ENCODE peak calls at places on chromosomes 3 and 15, in nine cellular contexts. U is globus pallidus, V is fibroblast of the aortic adventitia, W is endothelial cell, D is WERI-Rb-1, E is neural crest cell, B is Daoy, A is sigmoid colon, Y is NCI-H774. R is an unnamed sample.

GRCh38 chr15:51931638-51932037 is 39.9 kb downstream of the LEO1 start:
- DNase-seq in U (no peak), V (peak), W (no peak), D (no peak), E (no peak), B (peak), A (no peak), Y (no peak), R (no peak)

GRCh38 chr3:11954312-11954934 is 49.8 kb upstream of the SYN2 start:
- DNase-seq in U (no peak), V (no peak), W (no peak), D (no peak), E (no peak), B (peak), A (no peak), Y (peak), R (no peak)

GRCh38 chr3:152076148-152076547 is 192.6 kb upstream of the MBNL1 start:
- DNase-seq in U (no peak), V (peak), W (no peak), D (no peak), E (no peak), B (no peak), A (no peak), Y (no peak), R (no peak)

GRCh38 chr15:88864861-88865497 is 30.4 kb downstream of the HAPLN3 start:
- DNase-seq in U (no peak), V (no peak), W (no peak), D (no peak), E (no peak), B (no peak), A (no peak), Y (no peak), R (no peak)

GRCh38 chr15:89495638-89496145 is 691 bp downstream of the RHCG start:
- DNase-seq in U (no peak), V (no peak), W (no peak), D (no peak), E (no peak), B (peak), A (no peak), Y (no peak), R (no peak)

GRCh38 chr3:41288785-41289184 is 89.5 kb downstream of the CTNNB1 start:
- DNase-seq in U (no peak), V (no peak), W (no peak), D (no peak), E (no peak), B (no peak), A (no peak), Y (no peak), R (no peak)

GRCh38 chr3:150319900-150320299 is 88.2 kb upstream of the TSC22D2 start:
- DNase-seq in U (no peak), V (peak), W (no peak), D (peak), E (no peak), B (peak), A (no peak), Y (no peak), R (no peak)

GRCh38 chr3:124492824-124493223 is 237.4 kb upstream of the UMPS start:
- DNase-seq in U (no peak), V (peak), W (peak), D (peak), E (no peak), B (peak), A (no peak), Y (no peak), R (no peak)

GRCh38 chr3:53994986-53995385 is 103.3 kb upstream of the SELENOK start:
- DNase-seq in U (no peak), V (no peak), W (no peak), D (no peak), E (no peak), B (no peak), A (no peak), Y (no peak), R (no peak)

GRCh38 chr3:27723803-27724458 is 1.8 kb upstream of the EOMES start:
- DNase-seq in U (no peak), V (no peak), W (no peak), D (no peak), E (no peak), B (peak), A (no peak), Y (no peak), R (no peak)

GRCh38 chr15:89654847-89655805 is at the start of gene KIF7:
- DNase-seq in U (no peak), V (peak), W (peak), D (peak), E (peak), B (peak), A (peak), Y (no peak), R (no peak)

GRCh38 chr3:151087648-151088047 is 2.2 kb downstream of the MED12L start:
- DNase-seq in U (no peak), V (no peak), W (no peak), D (no peak), E (no peak), B (no peak), A (no peak), Y (peak), R (no peak)

GRCh38 chr15:77748078-77749064 is 115.7 kb upstream of the LINGO1 start:
- DNase-seq in U (no peak), V (no peak), W (no peak), D (no peak), E (no peak), B (no peak), A (no peak), Y (no peak), R (no peak)

GRCh38 chr15:48645558-48646330 is at the start of gene FBN1:
- DNase-seq in U (peak), V (peak), W (peak), D (peak), E (peak), B (peak), A (peak), Y (peak), R (no peak)

GRCh38 chr3:45965281-45966052 is 22.2 kb downstream of the CXCR6 start:
- DNase-seq in U (no peak), V (no peak), W (no peak), D (no peak), E (no peak), B (no peak), A (no peak), Y (no peak), R (no peak)

GRCh38 chr3:70561796-70562195 is 249.4 kb upstream of the MDFIC2 start:
- DNase-seq in U (no peak), V (no peak), W (no peak), D (no peak), E (no peak), B (no peak), A (no peak), Y (no peak), R (no peak)

GRCh38 chr3:88058322-88058592 is 548 bp downstream of the CGGBP1 start:
- DNase-seq in U (no peak), V (no peak), W (no peak), D (no peak), E (no peak), B (no peak), A (no peak), Y (no peak), R (no peak)

GRCh38 chr3:44478055-44478468 is 592 bp upstream of the ZNF445 start:
- DNase-seq in U (no peak), V (no peak), W (no peak), D (no peak), E (no peak), B (no peak), A (no peak), Y (no peak), R (no peak)